ENCODE peak calls at places on chromosomes 3 and 15, in five cellular contexts. W, F, N, G and Z are unnamed samples.

GRCh38 chr3:17360991-17361390 is 381.4 kb downstream of the TBC1D5 start:
- DNase-seq in F (no peak), N (no peak), G (no peak), W (no peak), Z (no peak)

GRCh38 chr15:78944669-78945407 is at the start of gene CTSH:
- DNase-seq in F (no peak), G (peak), W (peak), N (peak), Z (peak)

GRCh38 chr3:53269888-53270880 is 14.4 kb upstream of the TKT start:
- DNase-seq in G (no peak), W (no peak), N (peak), F (peak), Z (peak)

GRCh38 chr3:52286777-52287110 is 884 bp upstream of the GLYCTK start:
- DNase-seq in W (peak), G (no peak), N (peak), F (no peak), Z (peak)

GRCh38 chr3:190155752-190156151 is 35.1 kb upstream of the P3H2 start:
- DNase-seq in F (peak), N (no peak), W (no peak), G (no peak), Z (no peak)

GRCh38 chr3:116186128-116186527 is 259.2 kb downstream of the LSAMP start:
- DNase-seq in W (no peak), N (no peak), G (no peak), F (no peak), Z (no peak)

GRCh38 chr3:10901293-10902010 is 85.4 kb downstream of the SLC6A11 start:
- DNase-seq in G (no peak), N (no peak), W (no peak), F (no peak), Z (no peak)

GRCh38 chr3:118641608-118642007 is 393.0 kb downstream of the IGSF11 start:
- DNase-seq in G (no peak), F (no peak), N (no peak), W (no peak), Z (peak)

GRCh38 chr3:135915206-135915605 is 50.3 kb upstream of the PPP2R3A start:
- DNase-seq in N (no peak), F (no peak), G (no peak), W (no peak), Z (no peak)

GRCh38 chr3:61884794-61885193 is 323.4 kb downstream of the PTPRG start:
- DNase-seq in W (no peak), N (no peak), G (no peak), F (no peak), Z (no peak)

GRCh38 chr15:47300035-47300434 is 417.3 kb upstream of the SEMA6D start:
- DNase-seq in N (no peak), W (no peak), G (no peak), F (no peak), Z (no peak)

GRCh38 chr3:69607466-69608035 is 131.7 kb upstream of the MITF start:
- DNase-seq in N (no peak), F (no peak), W (no peak), G (no peak), Z (no peak)

GRCh38 chr15:96337354-96337990 is 7.0 kb downstream of the NR2F2 start:
- DNase-seq in F (no peak), W (no peak), G (no peak), N (peak), Z (no peak)

GRCh38 chr3:163481738-163482137 is 1596.6 kb downstream of the SI start:
- DNase-seq in W (no peak), G (no peak), F (no peak), N (no peak), Z (no peak)

GRCh38 chr15:65903296-65904073 is 34.2 kb downstream of the RAB11A start:
- DNase-seq in W (no peak), N (peak), G (no peak), F (no peak), Z (no peak)

GRCh38 chr3:124053871-124054270 is 61.9 kb upstream of the ROPN1 start:
- DNase-seq in F (no peak), N (no peak), W (no peak), G (no peak), Z (no peak)

GRCh38 chr3:43390255-43390588 is 103.9 kb downstream of the SNRK start:
- DNase-seq in G (no peak), W (no peak), N (no peak), F (no peak), Z (no peak)

GRCh38 chr3:53585042-53585441 is 90.6 kb downstream of the CACNA1D start:
- DNase-seq in N (no peak), W (no peak), G (no peak), F (no peak), Z (no peak)

GRCh38 chr3:142952272-142953193 is 10.9 kb downstream of the PAQR9 start:
- DNase-seq in G (no peak), N (no peak), W (no peak), F (no peak), Z (no peak)

GRCh38 chr3:10365316-10365715 is 44.4 kb upstream of the SEC13 start:
- DNase-seq in W (no peak), G (no peak), N (no peak), F (no peak), Z (no peak)

GRCh38 chr3:80688814-80689213 is 921.0 kb upstream of the ROBO1 start:
- DNase-seq in G (no peak), N (peak), W (no peak), F (no peak), Z (peak)

GRCh38 chr15:99100245-99101173 is 4.4 kb upstream of the SYNM start:
- DNase-seq in G (no peak), F (no peak), N (peak), W (peak), Z (peak)

GRCh38 chr15:35921051-35921450 is 375.1 kb upstream of the DPH6 start:
- DNase-seq in W (no peak), F (no peak), G (no peak), N (no peak), Z (no peak)

GRCh38 chr15:81516012-81516411 is 142.0 kb upstream of the TMC3 start:
- DNase-seq in G (no peak), W (no peak), N (no peak), F (no peak), Z (no peak)

GRCh38 chr3:15989419-15989818 is 185.1 kb upstream of the GALNT15 start:
- DNase-seq in W (no peak), F (no peak), N (no peak), G (no peak), Z (no peak)

GRCh38 chr15:56491110-56491722 is 26.3 kb upstream of the MNS1 start:
- DNase-seq in G (no peak), F (no peak), W (peak), N (peak), Z (peak)

GRCh38 chr3:72338082-72338941 is 509.9 kb downstream of the SHQ1 start:
- DNase-seq in F (no peak), W (no peak), G (no peak), N (peak), Z (no peak)